ENCODE peak calls at places on chromosomes 12 and 14, in five cellular contexts. One of them, this sample, is unnamed.

GRCh38 chr12:13000935-13001724 is 1.1 kb upstream of the HEBP1 start:
- DNase-seq in mammary epithelial cell: peak
- DNase-seq in GM23338: peak
- DNase-seq in HCT116: peak
- DNase-seq in fibroblast of lung: peak
- DNase-seq in this sample: peak

GRCh38 chr12:111741235-111741812 is 25.4 kb upstream of the ALDH2 start:
- DNase-seq in mammary epithelial cell: no peak
- DNase-seq in GM23338: no peak
- DNase-seq in HCT116: no peak
- DNase-seq in fibroblast of lung: no peak
- DNase-seq in this sample: no peak

GRCh38 chr14:99872786-99873440 is 79.7 kb downstream of the EML1 start:
- DNase-seq in mammary epithelial cell: no peak
- DNase-seq in GM23338: peak
- DNase-seq in HCT116: no peak
- DNase-seq in fibroblast of lung: no peak
- DNase-seq in this sample: peak

GRCh38 chr12:15163001-15163400 is 58.2 kb downstream of the RERG start:
- DNase-seq in mammary epithelial cell: peak
- DNase-seq in GM23338: no peak
- DNase-seq in HCT116: no peak
- DNase-seq in fibroblast of lung: no peak
- DNase-seq in this sample: no peak

GRCh38 chr14:52730708-52731111 is 744 bp downstream of the STYX start:
- DNase-seq in mammary epithelial cell: peak
- DNase-seq in GM23338: no peak
- DNase-seq in HCT116: no peak
- DNase-seq in fibroblast of lung: peak
- DNase-seq in this sample: peak

GRCh38 chr14:105092912-105093425 is 27.7 kb upstream of the GPR132 start:
- DNase-seq in mammary epithelial cell: peak
- DNase-seq in GM23338: no peak
- DNase-seq in HCT116: no peak
- DNase-seq in fibroblast of lung: peak
- DNase-seq in this sample: peak

GRCh38 chr12:119406811-119407210 is 72.3 kb downstream of the CCDC60 start:
- DNase-seq in mammary epithelial cell: no peak
- DNase-seq in GM23338: no peak
- DNase-seq in HCT116: no peak
- DNase-seq in fibroblast of lung: no peak
- DNase-seq in this sample: no peak

GRCh38 chr12:120067084-120067869 is 49.3 kb downstream of the RAB35 start:
- DNase-seq in mammary epithelial cell: no peak
- DNase-seq in GM23338: no peak
- DNase-seq in HCT116: no peak
- DNase-seq in fibroblast of lung: no peak
- DNase-seq in this sample: no peak

GRCh38 chr12:111211910-111212757 is 156.8 kb downstream of the PHETA1 start:
- DNase-seq in mammary epithelial cell: no peak
- DNase-seq in GM23338: peak
- DNase-seq in HCT116: no peak
- DNase-seq in fibroblast of lung: no peak
- DNase-seq in this sample: peak

DNA sequence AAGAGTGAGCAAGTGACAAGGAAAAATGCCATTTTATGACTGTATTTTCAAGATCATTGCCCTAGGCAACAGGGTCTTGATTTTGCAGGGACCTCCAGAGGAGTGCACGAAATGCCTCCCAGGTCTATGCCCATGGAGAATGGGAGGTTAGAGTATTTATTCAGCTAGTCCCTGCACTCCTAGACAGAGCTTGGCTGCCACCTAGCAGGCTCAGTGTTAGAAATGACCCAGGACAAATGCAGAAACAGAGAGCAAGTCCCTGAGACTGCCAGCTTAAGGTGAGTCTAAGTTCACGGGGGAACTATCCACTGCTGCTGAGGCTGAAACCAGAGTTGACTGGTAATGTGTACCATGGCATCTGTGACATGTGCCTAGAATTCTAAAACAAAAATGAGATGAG is 506.4 kb downstream of the MED13L start:
- DNase-seq in mammary epithelial cell: no peak
- DNase-seq in GM23338: peak
- DNase-seq in HCT116: peak
- DNase-seq in fibroblast of lung: peak
- DNase-seq in this sample: no peak
- TF ChIP-seq CTCF in mammary epithelial cell: peak
- TF ChIP-seq CTCF in GM23338: peak
- TF ChIP-seq CTCF in HCT116: peak
- TF ChIP-seq CTCF in fibroblast of lung: no peak
- TF ChIP-seq CTCF in this sample: no peak

DNA sequence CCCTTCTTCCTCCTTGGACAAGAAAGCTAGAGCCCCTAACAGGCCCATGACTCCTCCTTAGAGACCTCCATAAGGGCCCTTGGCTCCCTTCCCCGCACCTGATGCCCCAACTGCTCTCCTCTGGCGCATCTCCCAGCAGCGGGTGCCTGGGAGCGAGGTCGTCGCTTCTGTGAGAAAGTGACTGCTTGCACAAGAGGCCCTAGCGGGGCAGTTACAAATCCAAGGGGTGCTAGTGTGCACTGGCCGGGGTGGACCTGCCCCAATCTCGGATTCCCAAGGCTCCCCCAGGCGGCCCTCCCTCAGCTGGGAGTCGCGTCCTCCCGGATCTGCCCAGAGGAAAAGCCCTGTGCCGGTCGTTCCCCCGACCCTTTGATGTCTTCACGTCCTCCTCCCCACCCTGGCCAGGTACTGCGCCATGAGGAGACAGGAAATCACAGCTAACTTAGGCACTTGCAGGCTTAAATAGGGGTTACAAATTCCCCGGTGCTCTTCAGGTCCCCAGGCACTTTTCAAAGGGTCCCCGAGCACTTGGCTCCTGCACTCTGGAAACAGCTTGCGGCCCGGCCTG is 2.8 kb downstream of the NKX2-8 start:
- DNase-seq in mammary epithelial cell: no peak
- DNase-seq in GM23338: peak
- DNase-seq in HCT116: no peak
- DNase-seq in fibroblast of lung: no peak
- DNase-seq in this sample: no peak
- TF ChIP-seq EZH2 in mammary epithelial cell: no peak
- TF ChIP-seq EZH2 in GM23338: peak
- TF ChIP-seq EZH2 in HCT116: no peak
- TF ChIP-seq EZH2 in fibroblast of lung: peak
- TF ChIP-seq EZH2 in this sample: no peak

GRCh38 chr12:69984216-69984615 is 159.2 kb downstream of the MYRFL start:
- DNase-seq in mammary epithelial cell: no peak
- DNase-seq in GM23338: no peak
- DNase-seq in HCT116: no peak
- DNase-seq in fibroblast of lung: no peak
- DNase-seq in this sample: no peak

GRCh38 chr12:69988601-69989194 is 163.7 kb downstream of the MYRFL start:
- DNase-seq in mammary epithelial cell: peak
- DNase-seq in GM23338: no peak
- DNase-seq in HCT116: no peak
- DNase-seq in fibroblast of lung: peak
- DNase-seq in this sample: peak

GRCh38 chr12:69987453-69988102 is 162.6 kb downstream of the MYRFL start:
- DNase-seq in mammary epithelial cell: peak
- DNase-seq in GM23338: no peak
- DNase-seq in HCT116: peak
- DNase-seq in fibroblast of lung: peak
- DNase-seq in this sample: peak

GRCh38 chr12:69986109-69986508 is 161.1 kb downstream of the MYRFL start:
- DNase-seq in mammary epithelial cell: no peak
- DNase-seq in GM23338: no peak
- DNase-seq in HCT116: no peak
- DNase-seq in fibroblast of lung: no peak
- DNase-seq in this sample: no peak

DNA sequence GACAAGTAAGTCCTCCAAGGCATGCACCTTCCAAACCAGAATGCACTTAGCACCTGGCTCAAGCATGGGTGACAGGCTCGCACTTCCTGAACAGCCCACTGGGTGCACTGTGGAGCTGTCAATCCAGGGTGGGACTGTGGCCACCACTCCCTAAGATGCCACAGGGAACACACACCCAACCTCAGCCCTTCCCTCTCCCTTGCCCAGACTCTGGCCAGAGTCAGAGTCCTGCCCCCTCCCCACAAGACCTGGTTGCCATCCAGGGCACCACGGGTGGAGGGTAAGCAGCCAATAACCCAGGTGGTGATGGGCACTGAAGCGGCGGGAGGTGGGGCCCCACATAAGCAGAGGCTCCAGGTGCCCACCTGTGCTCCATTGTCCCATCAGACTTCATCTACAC is 160.6 kb downstream of the MYRFL start:
- DNase-seq in mammary epithelial cell: no peak
- DNase-seq in GM23338: peak
- DNase-seq in HCT116: peak
- DNase-seq in fibroblast of lung: no peak
- DNase-seq in this sample: peak
- TF ChIP-seq CTCF in mammary epithelial cell: peak
- TF ChIP-seq CTCF in GM23338: peak
- TF ChIP-seq CTCF in HCT116: peak
- TF ChIP-seq CTCF in fibroblast of lung: peak
- TF ChIP-seq CTCF in this sample: peak

DNA sequence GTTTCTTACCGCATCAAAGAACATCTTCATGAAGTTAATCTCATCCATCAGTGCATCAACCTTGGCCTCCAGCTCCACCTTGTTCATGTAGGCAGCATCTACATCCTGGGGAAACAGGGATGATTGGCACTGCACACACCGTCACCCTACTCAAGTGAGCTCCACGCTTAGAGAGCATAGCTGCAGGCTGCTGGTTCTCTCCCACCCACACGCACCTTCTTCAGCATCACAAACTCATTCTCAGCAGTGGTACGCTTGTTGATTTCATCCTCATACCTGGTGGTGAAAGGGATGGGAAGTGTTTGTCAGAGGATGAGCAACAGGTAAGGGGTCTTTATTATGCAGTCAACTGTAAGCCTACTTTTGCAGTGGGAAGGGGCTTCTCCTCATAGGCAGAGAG is 2.3 kb downstream of the KRT5 start:
- DNase-seq in mammary epithelial cell: peak
- DNase-seq in GM23338: no peak
- DNase-seq in HCT116: no peak
- DNase-seq in fibroblast of lung: no peak
- DNase-seq in this sample: no peak
- TF ChIP-seq EZH2 in mammary epithelial cell: no peak
- TF ChIP-seq EZH2 in GM23338: no peak
- TF ChIP-seq EZH2 in HCT116: no peak
- TF ChIP-seq EZH2 in fibroblast of lung: no peak
- TF ChIP-seq EZH2 in this sample: no peak

GRCh38 chr12:56189918-56190694 is 823 bp upstream of the SMARCC2 start:
- DNase-seq in mammary epithelial cell: peak
- DNase-seq in GM23338: peak
- DNase-seq in HCT116: peak
- DNase-seq in fibroblast of lung: peak
- DNase-seq in this sample: peak
- TF ChIP-seq CTCF in mammary epithelial cell: no peak
- TF ChIP-seq CTCF in GM23338: peak
- TF ChIP-seq CTCF in HCT116: no peak
- TF ChIP-seq CTCF in fibroblast of lung: no peak
- TF ChIP-seq CTCF in this sample: no peak

GRCh38 chr14:36516719-36517241 is 3.3 kb downstream of the NKX2-1 start:
- DNase-seq in mammary epithelial cell: no peak
- DNase-seq in GM23338: no peak
- DNase-seq in HCT116: no peak
- DNase-seq in fibroblast of lung: no peak
- DNase-seq in this sample: no peak
- TF ChIP-seq EZH2 in mammary epithelial cell: peak
- TF ChIP-seq EZH2 in GM23338: peak
- TF ChIP-seq EZH2 in HCT116: no peak
- TF ChIP-seq EZH2 in fibroblast of lung: no peak
- TF ChIP-seq EZH2 in this sample: no peak